ENCODE peak calls at places on chromosome 18, in ten cellular contexts. One of them, this sample, is unnamed.

GRCh38 chr18:80033181-80034067 is 810 bp upstream of the RBFA start:
- DNase-seq in T-helper 2 cell: peak; percentile 82
- DNase-seq in lower leg skin: peak; percentile 80
- DNase-seq in HFFc6: peak; percentile 85
- DNase-seq in AG10803: peak; percentile 50
- DNase-seq in ELR: no peak
- DNase-seq in activated naive CD8-positive, alpha-beta T cell treated with anti-CD3 and anti-CD28 coated beads for 36 hours: no peak
- DNase-seq in AG04450: no peak
- DNase-seq in mucosa of descending colon: peak; percentile 88
- DNase-seq in OCI-LY7: no peak
- DNase-seq in this sample: no peak

GRCh38 chr18:42654561-42654960 is 460.9 kb downstream of the RIT2 start:
- DNase-seq in T-helper 2 cell: no peak
- DNase-seq in lower leg skin: no peak
- DNase-seq in HFFc6: no peak
- DNase-seq in AG10803: no peak
- DNase-seq in ELR: no peak
- DNase-seq in activated naive CD8-positive, alpha-beta T cell treated with anti-CD3 and anti-CD28 coated beads for 36 hours: no peak
- DNase-seq in AG04450: no peak
- DNase-seq in mucosa of descending colon: no peak
- DNase-seq in OCI-LY7: no peak
- DNase-seq in this sample: no peak

GRCh38 chr18:48735070-48735676 is 196.3 kb downstream of the CTIF start:
- DNase-seq in T-helper 2 cell: no peak
- DNase-seq in lower leg skin: no peak
- DNase-seq in HFFc6: peak; percentile 12
- DNase-seq in AG10803: no peak
- DNase-seq in ELR: peak; percentile 81
- DNase-seq in activated naive CD8-positive, alpha-beta T cell treated with anti-CD3 and anti-CD28 coated beads for 36 hours: no peak
- DNase-seq in AG04450: no peak
- DNase-seq in mucosa of descending colon: no peak
- DNase-seq in OCI-LY7: no peak
- DNase-seq in this sample: no peak

GRCh38 chr18:41126541-41127235 is 828.3 kb upstream of the PIK3C3 start:
- DNase-seq in T-helper 2 cell: no peak
- DNase-seq in lower leg skin: no peak
- DNase-seq in HFFc6: peak; percentile 53
- DNase-seq in AG10803: peak; percentile 73
- DNase-seq in ELR: peak; percentile 85
- DNase-seq in activated naive CD8-positive, alpha-beta T cell treated with anti-CD3 and anti-CD28 coated beads for 36 hours: no peak
- DNase-seq in AG04450: no peak
- DNase-seq in mucosa of descending colon: no peak
- DNase-seq in OCI-LY7: no peak
- DNase-seq in this sample: no peak

GRCh38 chr18:621181-621580 is 24.4 kb downstream of the CLUL1 start:
- DNase-seq in T-helper 2 cell: no peak
- DNase-seq in lower leg skin: no peak
- DNase-seq in HFFc6: no peak
- DNase-seq in AG10803: peak; percentile 62
- DNase-seq in ELR: peak; percentile 81
- DNase-seq in activated naive CD8-positive, alpha-beta T cell treated with anti-CD3 and anti-CD28 coated beads for 36 hours: no peak
- DNase-seq in AG04450: no peak
- DNase-seq in mucosa of descending colon: no peak
- DNase-seq in OCI-LY7: no peak
- DNase-seq in this sample: no peak

GRCh38 chr18:61582205-61582710 is 249.0 kb downstream of the CDH20 start:
- DNase-seq in T-helper 2 cell: no peak
- DNase-seq in lower leg skin: peak; percentile 34
- DNase-seq in HFFc6: no peak
- DNase-seq in AG10803: no peak
- DNase-seq in ELR: no peak
- DNase-seq in activated naive CD8-positive, alpha-beta T cell treated with anti-CD3 and anti-CD28 coated beads for 36 hours: no peak
- DNase-seq in AG04450: no peak
- DNase-seq in mucosa of descending colon: peak; percentile 24
- DNase-seq in OCI-LY7: no peak
- DNase-seq in this sample: no peak

GRCh38 chr18:13051950-13052349 is 60.8 kb downstream of the CEP192 start:
- DNase-seq in T-helper 2 cell: no peak
- DNase-seq in lower leg skin: no peak
- DNase-seq in HFFc6: no peak
- DNase-seq in AG10803: no peak
- DNase-seq in ELR: peak; percentile 47
- DNase-seq in activated naive CD8-positive, alpha-beta T cell treated with anti-CD3 and anti-CD28 coated beads for 36 hours: no peak
- DNase-seq in AG04450: no peak
- DNase-seq in mucosa of descending colon: no peak
- DNase-seq in OCI-LY7: peak; percentile 75
- DNase-seq in this sample: no peak

GRCh38 chr18:78948707-78949106 is 30.9 kb upstream of the SALL3 start:
- DNase-seq in T-helper 2 cell: no peak
- DNase-seq in lower leg skin: no peak
- DNase-seq in HFFc6: no peak
- DNase-seq in AG10803: no peak
- DNase-seq in ELR: no peak
- DNase-seq in activated naive CD8-positive, alpha-beta T cell treated with anti-CD3 and anti-CD28 coated beads for 36 hours: no peak
- DNase-seq in AG04450: no peak
- DNase-seq in mucosa of descending colon: no peak
- DNase-seq in OCI-LY7: no peak
- DNase-seq in this sample: no peak

GRCh38 chr18:55085557-55086285 is 126.5 kb upstream of the CCDC68 start:
- DNase-seq in T-helper 2 cell: no peak
- DNase-seq in lower leg skin: no peak
- DNase-seq in HFFc6: no peak
- DNase-seq in AG10803: no peak
- DNase-seq in ELR: no peak
- DNase-seq in activated naive CD8-positive, alpha-beta T cell treated with anti-CD3 and anti-CD28 coated beads for 36 hours: no peak
- DNase-seq in AG04450: no peak
- DNase-seq in mucosa of descending colon: no peak
- DNase-seq in OCI-LY7: no peak
- DNase-seq in this sample: no peak

GRCh38 chr18:63511285-63511684 is 30.9 kb upstream of the SERPINB12 start:
- DNase-seq in T-helper 2 cell: no peak
- DNase-seq in lower leg skin: no peak
- DNase-seq in HFFc6: peak; percentile 61
- DNase-seq in AG10803: peak; percentile 57
- DNase-seq in ELR: peak; percentile 70
- DNase-seq in activated naive CD8-positive, alpha-beta T cell treated with anti-CD3 and anti-CD28 coated beads for 36 hours: no peak
- DNase-seq in AG04450: peak; percentile 6
- DNase-seq in mucosa of descending colon: peak; percentile 43
- DNase-seq in OCI-LY7: peak; percentile 7
- DNase-seq in this sample: peak; percentile 15

GRCh38 chr18:45353530-45353929 is 261.7 kb upstream of the SLC14A2 start:
- DNase-seq in T-helper 2 cell: no peak
- DNase-seq in lower leg skin: no peak
- DNase-seq in HFFc6: no peak
- DNase-seq in AG10803: peak; percentile 29
- DNase-seq in ELR: no peak
- DNase-seq in activated naive CD8-positive, alpha-beta T cell treated with anti-CD3 and anti-CD28 coated beads for 36 hours: no peak
- DNase-seq in AG04450: no peak
- DNase-seq in mucosa of descending colon: no peak
- DNase-seq in OCI-LY7: no peak
- DNase-seq in this sample: no peak

GRCh38 chr18:56068030-56068671 is 480.2 kb upstream of the TCF4 start:
- DNase-seq in T-helper 2 cell: no peak
- DNase-seq in lower leg skin: no peak
- DNase-seq in HFFc6: peak; percentile 92
- DNase-seq in AG10803: peak; percentile 82
- DNase-seq in ELR: peak; percentile 67
- DNase-seq in activated naive CD8-positive, alpha-beta T cell treated with anti-CD3 and anti-CD28 coated beads for 36 hours: no peak
- DNase-seq in AG04450: peak; percentile 55
- DNase-seq in mucosa of descending colon: no peak
- DNase-seq in OCI-LY7: no peak
- DNase-seq in this sample: no peak

GRCh38 chr18:23970161-23971153 is 44.1 kb upstream of the TTC39C start:
- DNase-seq in T-helper 2 cell: peak; percentile 72
- DNase-seq in lower leg skin: no peak
- DNase-seq in HFFc6: no peak
- DNase-seq in AG10803: no peak
- DNase-seq in ELR: no peak
- DNase-seq in activated naive CD8-positive, alpha-beta T cell treated with anti-CD3 and anti-CD28 coated beads for 36 hours: peak; percentile 65
- DNase-seq in AG04450: no peak
- DNase-seq in mucosa of descending colon: no peak
- DNase-seq in OCI-LY7: peak; percentile 65
- DNase-seq in this sample: no peak

GRCh38 chr18:56789004-56789888 is 138.1 kb downstream of the WDR7 start:
- DNase-seq in T-helper 2 cell: no peak
- DNase-seq in lower leg skin: no peak
- DNase-seq in HFFc6: peak; percentile 25
- DNase-seq in AG10803: no peak
- DNase-seq in ELR: peak; percentile 49
- DNase-seq in activated naive CD8-positive, alpha-beta T cell treated with anti-CD3 and anti-CD28 coated beads for 36 hours: peak; percentile 14
- DNase-seq in AG04450: no peak
- DNase-seq in mucosa of descending colon: peak; percentile 62
- DNase-seq in OCI-LY7: peak; percentile 28
- DNase-seq in this sample: peak; percentile 13

GRCh38 chr18:22964722-22965121 is 31.6 kb downstream of the RBBP8 start:
- DNase-seq in T-helper 2 cell: no peak
- DNase-seq in lower leg skin: no peak
- DNase-seq in HFFc6: no peak
- DNase-seq in AG10803: no peak
- DNase-seq in ELR: no peak
- DNase-seq in activated naive CD8-positive, alpha-beta T cell treated with anti-CD3 and anti-CD28 coated beads for 36 hours: no peak
- DNase-seq in AG04450: no peak
- DNase-seq in mucosa of descending colon: no peak
- DNase-seq in OCI-LY7: no peak
- DNase-seq in this sample: no peak

GRCh38 chr18:3679254-3679653 is 229.3 kb downstream of the TGIF1 start:
- DNase-seq in T-helper 2 cell: no peak
- DNase-seq in lower leg skin: peak; percentile 36
- DNase-seq in HFFc6: no peak
- DNase-seq in AG10803: no peak
- DNase-seq in ELR: no peak
- DNase-seq in activated naive CD8-positive, alpha-beta T cell treated with anti-CD3 and anti-CD28 coated beads for 36 hours: no peak
- DNase-seq in AG04450: no peak
- DNase-seq in mucosa of descending colon: no peak
- DNase-seq in OCI-LY7: no peak
- DNase-seq in this sample: no peak

GRCh38 chr18:22465859-22466602 is 48.3 kb upstream of the CTAGE1 start:
- DNase-seq in T-helper 2 cell: peak; percentile 51
- DNase-seq in lower leg skin: peak; percentile 70
- DNase-seq in HFFc6: peak; percentile 96
- DNase-seq in AG10803: peak; percentile 96
- DNase-seq in ELR: peak; percentile 95
- DNase-seq in activated naive CD8-positive, alpha-beta T cell treated with anti-CD3 and anti-CD28 coated beads for 36 hours: no peak
- DNase-seq in AG04450: peak; percentile 86
- DNase-seq in mucosa of descending colon: peak; percentile 22
- DNase-seq in OCI-LY7: no peak
- DNase-seq in this sample: peak; percentile 64

GRCh38 chr18:7370375-7370774 is 139.5 kb downstream of the LRRC30 start:
- DNase-seq in T-helper 2 cell: no peak
- DNase-seq in lower leg skin: no peak
- DNase-seq in HFFc6: no peak
- DNase-seq in AG10803: no peak
- DNase-seq in ELR: no peak
- DNase-seq in activated naive CD8-positive, alpha-beta T cell treated with anti-CD3 and anti-CD28 coated beads for 36 hours: no peak
- DNase-seq in AG04450: no peak
- DNase-seq in mucosa of descending colon: peak; percentile 7
- DNase-seq in OCI-LY7: no peak
- DNase-seq in this sample: no peak

GRCh38 chr18:43271593-43272432 is 5.5 kb downstream of the SYT4 start:
- DNase-seq in T-helper 2 cell: no peak
- DNase-seq in lower leg skin: no peak
- DNase-seq in HFFc6: peak; percentile 57
- DNase-seq in AG10803: peak; percentile 56
- DNase-seq in ELR: peak; percentile 39
- DNase-seq in activated naive CD8-positive, alpha-beta T cell treated with anti-CD3 and anti-CD28 coated beads for 36 hours: no peak
- DNase-seq in AG04450: peak; percentile 6
- DNase-seq in mucosa of descending colon: peak; percentile 45
- DNase-seq in OCI-LY7: peak; percentile 16
- DNase-seq in this sample: peak; percentile 32

GRCh38 chr18:3921826-3922225 is 471.9 kb downstream of the TGIF1 start:
- DNase-seq in T-helper 2 cell: no peak
- DNase-seq in lower leg skin: no peak
- DNase-seq in HFFc6: no peak
- DNase-seq in AG10803: no peak
- DNase-seq in ELR: no peak
- DNase-seq in activated naive CD8-positive, alpha-beta T cell treated with anti-CD3 and anti-CD28 coated beads for 36 hours: no peak
- DNase-seq in AG04450: no peak
- DNase-seq in mucosa of descending colon: no peak
- DNase-seq in OCI-LY7: no peak
- DNase-seq in this sample: no peak

GRCh38 chr18:46793565-46793964 is 36.7 kb upstream of the ST8SIA5 start:
- DNase-seq in T-helper 2 cell: no peak
- DNase-seq in lower leg skin: no peak
- DNase-seq in HFFc6: no peak
- DNase-seq in AG10803: no peak
- DNase-seq in ELR: peak; percentile 10
- DNase-seq in activated naive CD8-positive, alpha-beta T cell treated with anti-CD3 and anti-CD28 coated beads for 36 hours: no peak
- DNase-seq in AG04450: no peak
- DNase-seq in mucosa of descending colon: no peak
- DNase-seq in OCI-LY7: peak; percentile 1
- DNase-seq in this sample: no peak

GRCh38 chr18:57768557-57769326 is 34.4 kb downstream of the ATP8B1 start:
- DNase-seq in T-helper 2 cell: no peak
- DNase-seq in lower leg skin: no peak
- DNase-seq in HFFc6: peak; percentile 49
- DNase-seq in AG10803: peak; percentile 72
- DNase-seq in ELR: no peak
- DNase-seq in activated naive CD8-positive, alpha-beta T cell treated with anti-CD3 and anti-CD28 coated beads for 36 hours: no peak
- DNase-seq in AG04450: no peak
- DNase-seq in mucosa of descending colon: no peak
- DNase-seq in OCI-LY7: no peak
- DNase-seq in this sample: no peak

GRCh38 chr18:3121256-3121655 is 98.5 kb downstream of the MYOM1 start:
- DNase-seq in T-helper 2 cell: no peak
- DNase-seq in lower leg skin: no peak
- DNase-seq in HFFc6: peak; percentile 7
- DNase-seq in AG10803: no peak
- DNase-seq in ELR: peak; percentile 10
- DNase-seq in activated naive CD8-positive, alpha-beta T cell treated with anti-CD3 and anti-CD28 coated beads for 36 hours: no peak
- DNase-seq in AG04450: no peak
- DNase-seq in mucosa of descending colon: no peak
- DNase-seq in OCI-LY7: peak; percentile 8
- DNase-seq in this sample: no peak

GRCh38 chr18:21900594-21901352 is 160.2 kb downstream of the MIB1 start:
- DNase-seq in T-helper 2 cell: no peak
- DNase-seq in lower leg skin: no peak
- DNase-seq in HFFc6: no peak
- DNase-seq in AG10803: no peak
- DNase-seq in ELR: no peak
- DNase-seq in activated naive CD8-positive, alpha-beta T cell treated with anti-CD3 and anti-CD28 coated beads for 36 hours: no peak
- DNase-seq in AG04450: no peak
- DNase-seq in mucosa of descending colon: peak; percentile 39
- DNase-seq in OCI-LY7: no peak
- DNase-seq in this sample: no peak

GRCh38 chr18:11163668-11164067 is 14.3 kb upstream of the PIEZO2 start:
- DNase-seq in T-helper 2 cell: no peak
- DNase-seq in lower leg skin: no peak
- DNase-seq in HFFc6: no peak
- DNase-seq in AG10803: no peak
- DNase-seq in ELR: no peak
- DNase-seq in activated naive CD8-positive, alpha-beta T cell treated with anti-CD3 and anti-CD28 coated beads for 36 hours: no peak
- DNase-seq in AG04450: no peak
- DNase-seq in mucosa of descending colon: peak; percentile 29
- DNase-seq in OCI-LY7: no peak
- DNase-seq in this sample: no peak

GRCh38 chr18:49111191-49111988 is 160.6 kb upstream of the SMAD7 start:
- DNase-seq in T-helper 2 cell: no peak
- DNase-seq in lower leg skin: no peak
- DNase-seq in HFFc6: peak; percentile 12
- DNase-seq in AG10803: peak; percentile 14
- DNase-seq in ELR: peak; percentile 5
- DNase-seq in activated naive CD8-positive, alpha-beta T cell treated with anti-CD3 and anti-CD28 coated beads for 36 hours: no peak
- DNase-seq in AG04450: no peak
- DNase-seq in mucosa of descending colon: no peak
- DNase-seq in OCI-LY7: no peak
- DNase-seq in this sample: no peak

GRCh38 chr18:36386150-36386920 is 88.8 kb downstream of the FHOD3 start:
- DNase-seq in T-helper 2 cell: no peak
- DNase-seq in lower leg skin: no peak
- DNase-seq in HFFc6: no peak
- DNase-seq in AG10803: no peak
- DNase-seq in ELR: peak; percentile 19
- DNase-seq in activated naive CD8-positive, alpha-beta T cell treated with anti-CD3 and anti-CD28 coated beads for 36 hours: no peak
- DNase-seq in AG04450: no peak
- DNase-seq in mucosa of descending colon: no peak
- DNase-seq in OCI-LY7: no peak
- DNase-seq in this sample: no peak

GRCh38 chr18:3985030-3985429 is 470.1 kb downstream of the DLGAP1 start:
- DNase-seq in T-helper 2 cell: no peak
- DNase-seq in lower leg skin: no peak
- DNase-seq in HFFc6: no peak
- DNase-seq in AG10803: no peak
- DNase-seq in ELR: peak; percentile 6
- DNase-seq in activated naive CD8-positive, alpha-beta T cell treated with anti-CD3 and anti-CD28 coated beads for 36 hours: no peak
- DNase-seq in AG04450: no peak
- DNase-seq in mucosa of descending colon: no peak
- DNase-seq in OCI-LY7: peak; percentile 11
- DNase-seq in this sample: no peak

This sample was measured in Panc1.